ENCODE peak calls at places on chromosomes 4 and X, in seven cellular contexts. H is mesendoderm; U is A549; K is HCT116; W is stomach; M is CD8-positive, alpha-beta T cell; L is thyroid gland. T is an unnamed sample.

GRCh38 chr4:174763454-174764104 is 65.5 kb downstream of the GLRA3 start:
- DNase-seq in H (no peak), U (no peak), K (no peak), W (no peak), M (no peak), L (no peak), T (no peak)

GRCh38 chr4:44725166-44725565 is 1.2 kb downstream of the GNPDA2 start:
- DNase-seq in H (peak; percentile 2), U (no peak), K (no peak), W (no peak), M (no peak), L (no peak), T (no peak)

GRCh38 chr4:1636490-1637211 is 47.5 kb downstream of the FAM53A start:
- DNase-seq in H (no peak), U (no peak), K (no peak), W (no peak), M (no peak), L (no peak), T (no peak)

GRCh38 chr4:6008092-6008551 is 10.1 kb downstream of the C4orf50 start:
- DNase-seq in H (peak; percentile 49), U (peak; percentile 45), K (no peak), W (no peak), M (no peak), L (no peak), T (no peak)

GRCh38 chrX:106415276-106415895 is 196.4 kb upstream of the RADX start:
- DNase-seq in H (peak; percentile 60), U (peak; percentile 22), K (peak; percentile 8), W (no peak), M (no peak), L (no peak), T (peak; percentile 11)

GRCh38 chr4:56430203-56430602 is 5.2 kb downstream of the PPAT start:
- DNase-seq in H (no peak), U (no peak), K (no peak), W (no peak), M (no peak), L (no peak), T (no peak)

GRCh38 chr4:149345424-149345823 is 470.2 kb downstream of the IQCM start:
- DNase-seq in H (no peak), U (no peak), K (no peak), W (no peak), M (no peak), L (no peak), T (no peak)

GRCh38 chrX:41518127-41518840 is 71.1 kb downstream of the NYX start:
- DNase-seq in H (no peak), U (no peak), K (no peak), W (no peak), M (no peak), L (no peak), T (no peak)

GRCh38 chrX:9475984-9476383 is 11.1 kb downstream of the TBL1X start:
- DNase-seq in H (no peak), U (no peak), K (no peak), W (no peak), M (no peak), L (no peak), T (no peak)

GRCh38 chrX:13770013-13770412 is 35.5 kb downstream of the OFD1 start:
- DNase-seq in H (no peak), U (no peak), K (no peak), W (no peak), M (no peak), L (no peak), T (no peak)

DNA sequence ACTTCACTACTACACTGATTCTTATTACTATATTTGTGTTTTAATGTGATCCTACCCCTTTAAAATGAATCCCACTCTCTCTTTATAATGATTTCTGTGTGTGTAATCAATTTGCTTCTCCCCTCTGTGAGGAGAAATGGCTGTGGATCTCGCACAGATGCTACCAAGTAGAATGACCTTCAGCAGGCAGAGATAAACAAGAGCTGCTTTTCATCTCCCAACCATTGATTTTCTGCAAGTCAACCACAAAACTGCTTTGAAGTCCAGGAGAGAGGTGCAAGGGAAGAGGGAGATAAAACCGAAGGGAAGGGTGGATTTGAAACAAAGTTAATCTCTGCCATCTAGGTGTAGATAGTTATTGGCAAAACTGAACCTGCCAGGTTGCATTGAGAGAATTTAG is 141.6 kb downstream of the NPNT start:
- DNase-seq in H (no peak), U (no peak), K (no peak), W (no peak), M (no peak), L (no peak), T (no peak)
- H3K4me1 ChIP-seq in H (no peaks in the 10 kb centered on the region), U (no peaks in the 10 kb centered on the region), K (peaks cover 12% of the 10 kb centered on the region), W (no peaks in the 10 kb centered on the region), M (no peaks in the 10 kb centered on the region), L (no peaks in the 10 kb centered on the region), T (peaks cover 10% of the 10 kb centered on the region)

GRCh38 chr4:150581206-150581605 is 745 bp upstream of the MAB21L2 start:
- DNase-seq in H (no peak), U (no peak), K (no peak), W (no peak), M (no peak), L (no peak), T (no peak)

GRCh38 chr4:150577786-150578185 is 4.2 kb upstream of the MAB21L2 start:
- DNase-seq in H (no peak), U (no peak), K (no peak), W (no peak), M (no peak), L (no peak), T (no peak)

GRCh38 chr4:150579591-150580234 is 2.2 kb upstream of the MAB21L2 start:
- DNase-seq in H (peak; percentile 56), U (no peak), K (no peak), W (no peak), M (no peak), L (no peak), T (no peak)

GRCh38 chr4:150580244-150580643 is 1.7 kb upstream of the MAB21L2 start:
- DNase-seq in H (no peak), U (no peak), K (no peak), W (no peak), M (no peak), L (no peak), T (no peak)

DNA sequence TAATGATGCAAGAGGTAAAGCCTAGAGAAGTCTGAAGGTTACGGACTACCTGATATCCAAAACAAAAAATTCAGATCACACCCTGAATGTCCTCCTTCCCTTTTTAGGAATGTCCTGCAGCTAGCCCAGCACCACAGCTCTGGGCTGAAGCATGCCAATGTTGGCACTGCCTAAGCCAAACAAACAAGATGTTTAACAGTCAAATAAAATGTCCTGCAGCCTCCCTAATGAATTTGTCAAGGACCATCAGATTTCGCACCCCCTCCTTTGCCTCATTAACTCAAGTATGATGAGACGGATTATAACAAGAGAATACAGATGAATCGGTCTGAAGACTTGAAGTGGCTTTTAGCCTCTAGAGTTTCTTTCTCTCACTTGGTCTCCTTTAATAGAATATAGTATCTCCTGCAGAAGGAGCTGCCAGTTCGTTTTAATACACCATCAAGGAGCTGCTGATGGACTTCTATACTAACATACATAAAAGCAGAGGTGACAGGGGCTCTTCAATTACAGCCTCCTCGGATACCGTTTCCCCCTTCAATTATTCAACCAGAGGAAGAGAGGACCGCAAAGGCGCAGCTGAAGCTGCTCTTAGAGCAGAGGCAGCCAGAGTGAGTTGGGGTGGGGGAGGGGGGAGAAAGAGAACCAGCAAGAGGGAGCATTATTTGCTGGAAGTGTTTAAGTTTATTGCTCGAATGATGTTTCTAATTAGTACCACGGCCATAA is 3.0 kb upstream of the MAB21L2 start:
- DNase-seq in H (peak; percentile 71), U (no peak), K (no peak), W (no peak), M (no peak), L (no peak), T (peak; percentile 15)
- H3K4me3 ChIP-seq in H (no peak overlapping the region), U (no peak overlapping the region), K (no peak overlapping the region), W (peak overlapping the region; percentile 37), M (no peak overlapping the region), L (no peak overlapping the region), T (no peak overlapping the region)

DNA sequence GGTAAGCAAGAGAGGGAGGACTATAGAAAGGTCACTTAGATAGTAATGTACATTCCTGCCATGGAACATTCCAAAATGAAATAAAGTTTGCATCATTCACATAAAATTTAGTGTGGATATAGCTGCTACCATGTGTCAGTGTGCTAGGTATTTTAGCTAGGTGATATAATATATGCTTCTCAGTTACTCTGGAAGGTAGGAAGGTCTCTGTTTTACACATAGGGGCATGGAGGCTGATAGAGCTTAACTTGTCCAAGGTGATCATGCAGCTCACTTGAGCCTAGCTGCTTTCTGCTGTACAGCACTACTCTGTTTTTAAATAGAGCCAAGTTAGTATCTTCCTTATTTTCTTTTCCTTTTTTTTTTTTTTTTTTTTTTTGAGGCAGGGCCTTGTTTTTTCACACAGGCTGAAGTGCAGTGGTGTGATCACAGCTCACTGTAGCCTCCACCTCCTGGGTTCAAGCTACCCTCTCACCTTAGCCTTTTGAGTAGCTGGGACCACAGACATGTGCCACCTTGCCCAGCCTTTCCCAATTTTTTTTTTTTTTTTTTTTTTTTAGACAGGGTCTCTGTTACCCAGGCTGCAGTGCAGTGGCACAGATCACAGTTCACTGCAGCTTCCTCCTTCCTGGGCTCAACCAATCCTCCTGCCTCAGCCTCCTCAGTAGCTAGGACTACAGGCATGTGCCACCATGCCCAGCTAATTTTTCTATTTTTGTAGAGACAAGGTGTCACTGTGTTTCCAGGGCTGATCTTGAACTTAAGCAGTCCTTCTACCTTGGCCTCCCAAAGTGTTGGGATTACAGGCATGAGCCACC is 10.4 kb downstream of the AFF1 start:
- DNase-seq in H (no peak), U (no peak), K (no peak), W (no peak), M (no peak), L (no peak), T (no peak)
- H3K4me1 ChIP-seq in H (peaks cover 12% of the 10 kb centered on the region), U (peaks cover 23% of the 10 kb centered on the region), K (peaks cover 20% of the 10 kb centered on the region), W (peaks cover 28% of the 10 kb centered on the region), M (peaks cover 18% of the 10 kb centered on the region), L (peaks cover 28% of the 10 kb centered on the region), T (peaks cover 52% of the 10 kb centered on the region)

DNA sequence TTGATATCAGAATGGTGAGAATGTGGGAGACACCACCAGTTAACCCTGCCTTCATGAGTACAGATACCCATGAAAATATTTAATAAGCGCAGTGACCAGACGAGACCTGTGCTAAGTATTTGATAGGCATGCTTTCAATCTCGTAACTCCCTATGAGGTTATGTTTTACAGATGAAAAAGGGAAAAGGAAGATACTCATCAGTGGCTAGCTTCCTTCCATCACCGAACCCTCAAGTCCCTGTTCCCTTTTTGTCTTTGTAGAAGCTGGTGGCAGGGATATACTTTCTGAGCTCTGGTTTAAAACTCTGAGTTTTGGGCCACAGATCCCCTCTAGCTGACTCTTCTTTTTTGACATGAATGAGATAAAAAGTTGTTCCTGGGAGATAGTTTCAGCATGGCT is 26.3 kb downstream of the AFF1 start:
- DNase-seq in H (no peak), U (no peak), K (no peak), W (no peak), M (no peak), L (no peak), T (no peak)
- H3K4me3 ChIP-seq in H (no peak overlapping the region), U (no peak overlapping the region), K (no peak overlapping the region), W (no peak overlapping the region), M (no peak overlapping the region), L (no peak overlapping the region), T (no peak overlapping the region)

GRCh38 chrX:151985955-151986354 is 11.5 kb upstream of the GABRE start:
- DNase-seq in H (no peak), U (peak; percentile 43), K (no peak), W (no peak), M (no peak), L (no peak), T (peak; percentile 17)
- H3K4me1 ChIP-seq in H (no peaks in the 10 kb centered on the region), U (peaks cover 61% of the 10 kb centered on the region), K (peaks cover 46% of the 10 kb centered on the region), W (no peaks in the 10 kb centered on the region), M (no peaks in the 10 kb centered on the region), L (no peaks in the 10 kb centered on the region), T (no peaks in the 10 kb centered on the region)

DNA sequence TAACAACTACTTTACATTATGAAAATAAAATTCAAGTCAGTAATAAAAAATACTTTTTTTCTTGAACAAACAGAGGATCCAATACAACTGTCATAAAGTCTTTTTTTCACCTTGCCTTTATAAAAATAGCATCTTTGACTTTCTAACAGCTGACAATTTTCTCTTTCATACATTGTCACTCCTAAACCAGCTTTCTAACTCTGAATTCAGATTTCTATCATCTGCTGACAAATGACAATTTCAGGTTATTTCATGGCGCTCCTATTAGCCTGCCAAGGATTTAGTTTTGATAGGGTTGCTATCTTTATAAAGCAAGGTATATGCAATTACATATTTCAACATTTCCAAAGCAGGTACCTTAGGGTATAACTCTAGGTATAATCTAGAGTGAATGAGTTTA is 14.6 kb downstream of the NAA11 start:
- DNase-seq in H (no peak), U (no peak), K (no peak), W (no peak), M (no peak), L (no peak), T (no peak)
- H3K4me3 ChIP-seq in H (no peak overlapping the region), U (no peak overlapping the region), K (no peak overlapping the region), W (no peak overlapping the region), M (no peak overlapping the region), L (no peak overlapping the region), T (no peak overlapping the region)

T was measured in body of pancreas.